ENCODE peak calls at places on chromosomes 5 and 9, in eight cellular contexts. One of them, this sample, is unnamed.

GRCh38 chr5:36047375-36048160 is 19.1 kb downstream of the UGT3A2 start:
- DNase-seq in A549: no peak
- DNase-seq in EL: no peak
- DNase-seq in NCI-H1092: no peak
- DNase-seq in activated CD4-positive, alpha-beta T cell treated with anti-CD3 and anti-CD28 coated beads for 36 hours: no peak
- DNase-seq in KBM-7: no peak
- DNase-seq in amygdala: no peak
- DNase-seq in GM12892: no peak
- DNase-seq in this sample: no peak

GRCh38 chr9:123834907-123835562 is 94.9 kb downstream of the DENND1A start:
- DNase-seq in A549: no peak
- DNase-seq in EL: peak; percentile 66
- DNase-seq in NCI-H1092: no peak
- DNase-seq in activated CD4-positive, alpha-beta T cell treated with anti-CD3 and anti-CD28 coated beads for 36 hours: no peak
- DNase-seq in KBM-7: peak; percentile 70
- DNase-seq in amygdala: no peak
- DNase-seq in GM12892: no peak
- DNase-seq in this sample: no peak

GRCh38 chr5:42390115-42390514 is 33.1 kb upstream of the GHR start:
- DNase-seq in A549: no peak
- DNase-seq in EL: no peak
- DNase-seq in NCI-H1092: no peak
- DNase-seq in activated CD4-positive, alpha-beta T cell treated with anti-CD3 and anti-CD28 coated beads for 36 hours: no peak
- DNase-seq in KBM-7: no peak
- DNase-seq in amygdala: no peak
- DNase-seq in GM12892: no peak
- DNase-seq in this sample: no peak

GRCh38 chr5:54275361-54275760 is 35.0 kb downstream of the ARL15 start:
- DNase-seq in A549: no peak
- DNase-seq in EL: peak; percentile 8
- DNase-seq in NCI-H1092: no peak
- DNase-seq in activated CD4-positive, alpha-beta T cell treated with anti-CD3 and anti-CD28 coated beads for 36 hours: no peak
- DNase-seq in KBM-7: no peak
- DNase-seq in amygdala: no peak
- DNase-seq in GM12892: no peak
- DNase-seq in this sample: no peak

GRCh38 chr9:111952559-111952958 is 55.9 kb downstream of the UGCG start:
- DNase-seq in A549: no peak
- DNase-seq in EL: peak; percentile 90
- DNase-seq in NCI-H1092: no peak
- DNase-seq in activated CD4-positive, alpha-beta T cell treated with anti-CD3 and anti-CD28 coated beads for 36 hours: no peak
- DNase-seq in KBM-7: no peak
- DNase-seq in amygdala: no peak
- DNase-seq in GM12892: no peak
- DNase-seq in this sample: no peak

GRCh38 chr9:12963537-12963936 is 188.7 kb downstream of the LURAP1L start:
- DNase-seq in A549: no peak
- DNase-seq in EL: no peak
- DNase-seq in NCI-H1092: no peak
- DNase-seq in activated CD4-positive, alpha-beta T cell treated with anti-CD3 and anti-CD28 coated beads for 36 hours: no peak
- DNase-seq in KBM-7: no peak
- DNase-seq in amygdala: no peak
- DNase-seq in GM12892: no peak
- DNase-seq in this sample: no peak

GRCh38 chr9:136347472-136348256 is 15.9 kb downstream of the DNLZ start:
- DNase-seq in A549: no peak
- DNase-seq in EL: no peak
- DNase-seq in NCI-H1092: no peak
- DNase-seq in activated CD4-positive, alpha-beta T cell treated with anti-CD3 and anti-CD28 coated beads for 36 hours: no peak
- DNase-seq in KBM-7: no peak
- DNase-seq in amygdala: no peak
- DNase-seq in GM12892: no peak
- DNase-seq in this sample: no peak

GRCh38 chr5:78518365-78519197 is 130.0 kb downstream of the LHFPL2 start:
- DNase-seq in A549: peak; percentile 70
- DNase-seq in EL: peak; percentile 91
- DNase-seq in NCI-H1092: no peak
- DNase-seq in activated CD4-positive, alpha-beta T cell treated with anti-CD3 and anti-CD28 coated beads for 36 hours: no peak
- DNase-seq in KBM-7: no peak
- DNase-seq in amygdala: no peak
- DNase-seq in GM12892: no peak
- DNase-seq in this sample: no peak

GRCh38 chr5:134948929-134949328 is 18.8 kb upstream of the CATSPER3 start:
- DNase-seq in A549: no peak
- DNase-seq in EL: peak; percentile 23
- DNase-seq in NCI-H1092: no peak
- DNase-seq in activated CD4-positive, alpha-beta T cell treated with anti-CD3 and anti-CD28 coated beads for 36 hours: no peak
- DNase-seq in KBM-7: no peak
- DNase-seq in amygdala: no peak
- DNase-seq in GM12892: no peak
- DNase-seq in this sample: no peak

GRCh38 chr9:75866273-75866871 is 24.1 kb upstream of the PCSK5 start:
- DNase-seq in A549: peak; percentile 49
- DNase-seq in EL: peak; percentile 31
- DNase-seq in NCI-H1092: peak; percentile 46
- DNase-seq in activated CD4-positive, alpha-beta T cell treated with anti-CD3 and anti-CD28 coated beads for 36 hours: peak; percentile 56
- DNase-seq in KBM-7: peak; percentile 39
- DNase-seq in amygdala: peak; percentile 4
- DNase-seq in GM12892: no peak
- DNase-seq in this sample: no peak

GRCh38 chr5:172788771-172789686 is 18.0 kb upstream of the DUSP1 start:
- DNase-seq in A549: peak; percentile 53
- DNase-seq in EL: no peak
- DNase-seq in NCI-H1092: no peak
- DNase-seq in activated CD4-positive, alpha-beta T cell treated with anti-CD3 and anti-CD28 coated beads for 36 hours: no peak
- DNase-seq in KBM-7: peak; percentile 29
- DNase-seq in amygdala: no peak
- DNase-seq in GM12892: no peak
- DNase-seq in this sample: no peak

GRCh38 chr9:20726144-20726543 is 42.1 kb downstream of the FOCAD start:
- DNase-seq in A549: no peak
- DNase-seq in EL: no peak
- DNase-seq in NCI-H1092: no peak
- DNase-seq in activated CD4-positive, alpha-beta T cell treated with anti-CD3 and anti-CD28 coated beads for 36 hours: no peak
- DNase-seq in KBM-7: no peak
- DNase-seq in amygdala: no peak
- DNase-seq in GM12892: no peak
- DNase-seq in this sample: no peak

GRCh38 chr5:73205309-73205708 is 32.3 kb downstream of the TMEM174 start:
- DNase-seq in A549: no peak
- DNase-seq in EL: no peak
- DNase-seq in NCI-H1092: peak; percentile 86
- DNase-seq in activated CD4-positive, alpha-beta T cell treated with anti-CD3 and anti-CD28 coated beads for 36 hours: no peak
- DNase-seq in KBM-7: no peak
- DNase-seq in amygdala: no peak
- DNase-seq in GM12892: no peak
- DNase-seq in this sample: no peak

GRCh38 chr9:109441296-109441695 is 56.8 kb downstream of the PTPN3 start:
- DNase-seq in A549: peak; percentile 29
- DNase-seq in EL: no peak
- DNase-seq in NCI-H1092: no peak
- DNase-seq in activated CD4-positive, alpha-beta T cell treated with anti-CD3 and anti-CD28 coated beads for 36 hours: no peak
- DNase-seq in KBM-7: no peak
- DNase-seq in amygdala: no peak
- DNase-seq in GM12892: no peak
- DNase-seq in this sample: no peak

GRCh38 chr9:76646249-76646648 is 118.0 kb upstream of the PCA3 start:
- DNase-seq in A549: no peak
- DNase-seq in EL: no peak
- DNase-seq in NCI-H1092: peak; percentile 83
- DNase-seq in activated CD4-positive, alpha-beta T cell treated with anti-CD3 and anti-CD28 coated beads for 36 hours: no peak
- DNase-seq in KBM-7: no peak
- DNase-seq in amygdala: no peak
- DNase-seq in GM12892: no peak
- DNase-seq in this sample: no peak

GRCh38 chr9:22040760-22041159 is 31.7 kb upstream of the CDKN2B start:
- DNase-seq in A549: no peak
- DNase-seq in EL: peak; percentile 73
- DNase-seq in NCI-H1092: no peak
- DNase-seq in activated CD4-positive, alpha-beta T cell treated with anti-CD3 and anti-CD28 coated beads for 36 hours: no peak
- DNase-seq in KBM-7: no peak
- DNase-seq in amygdala: no peak
- DNase-seq in GM12892: no peak
- DNase-seq in this sample: no peak

GRCh38 chr9:115770521-115770920 is 383.1 kb upstream of the PAPPA start:
- DNase-seq in A549: no peak
- DNase-seq in EL: no peak
- DNase-seq in NCI-H1092: no peak
- DNase-seq in activated CD4-positive, alpha-beta T cell treated with anti-CD3 and anti-CD28 coated beads for 36 hours: no peak
- DNase-seq in KBM-7: no peak
- DNase-seq in amygdala: no peak
- DNase-seq in GM12892: no peak
- DNase-seq in this sample: no peak

GRCh38 chr9:129525781-129526180 is 95.1 kb downstream of the C9orf50 start:
- DNase-seq in A549: no peak
- DNase-seq in EL: no peak
- DNase-seq in NCI-H1092: no peak
- DNase-seq in activated CD4-positive, alpha-beta T cell treated with anti-CD3 and anti-CD28 coated beads for 36 hours: no peak
- DNase-seq in KBM-7: no peak
- DNase-seq in amygdala: no peak
- DNase-seq in GM12892: no peak
- DNase-seq in this sample: no peak

GRCh38 chr9:1647776-1648175 is 367.4 kb upstream of the SMARCA2 start:
- DNase-seq in A549: peak; percentile 9
- DNase-seq in EL: peak; percentile 47
- DNase-seq in NCI-H1092: no peak
- DNase-seq in activated CD4-positive, alpha-beta T cell treated with anti-CD3 and anti-CD28 coated beads for 36 hours: no peak
- DNase-seq in KBM-7: no peak
- DNase-seq in amygdala: no peak
- DNase-seq in GM12892: no peak
- DNase-seq in this sample: no peak

This sample was measured in D721Med.